ENCODE peak calls at places on chromosomes 5 and 9, in six cellular contexts. A is ovary, V is sigmoid colon, G is A549, T is heart left ventricle, B is GM12878. H is an unnamed sample.

GRCh38 chr9:89675403-89675771 is 70.6 kb downstream of the GADD45G start:
- DNase-seq in A (no peak), V (no peak), G (no peak), T (peak; percentile 59), B (no peak), H (peak; percentile 50)

GRCh38 chr9:101212661-101213060 is 172.1 kb downstream of the BAAT start:
- DNase-seq in A (no peak), V (no peak), G (no peak), T (no peak), B (no peak), H (no peak)

GRCh38 chr9:16031971-16032370 is 479.1 kb downstream of the CCDC171 start:
- DNase-seq in A (no peak), V (no peak), G (no peak), T (no peak), B (no peak), H (no peak)

GRCh38 chr5:307306-307705 is 14.2 kb upstream of the AHRR start:
- DNase-seq in A (no peak), V (no peak), G (no peak), T (no peak), B (no peak), H (no peak)

GRCh38 chr5:135667662-135668061 is 88.9 kb upstream of the CXCL14 start:
- DNase-seq in A (no peak), V (no peak), G (no peak), T (no peak), B (no peak), H (no peak)

GRCh38 chr5:75054110-75054930 is 2.0 kb upstream of the GCNT4 start:
- DNase-seq in A (no peak), V (peak; percentile 74), G (no peak), T (peak; percentile 35), B (no peak), H (no peak)

GRCh38 chr5:142182840-142183239 is 74.3 kb downstream of the NDFIP1 start:
- DNase-seq in A (no peak), V (peak; percentile 24), G (no peak), T (no peak), B (no peak), H (no peak)

GRCh38 chr9:7892975-7893374 is 93.4 kb upstream of the DMAC1 start:
- DNase-seq in A (no peak), V (no peak), G (no peak), T (no peak), B (no peak), H (no peak)

GRCh38 chr5:126422994-126423788 is at the start of gene GRAMD2B:
- DNase-seq in A (peak; percentile 87), V (peak; percentile 94), G (peak; percentile 64), T (peak; percentile 91), B (peak; percentile 54), H (peak; percentile 96)

GRCh38 chr5:41510176-41510831 is at the start of gene PLCXD3:
- DNase-seq in A (peak; percentile 66), V (peak; percentile 60), G (peak; percentile 15), T (peak; percentile 73), B (no peak), H (no peak)

GRCh38 chr9:76595645-76596044 is 136.7 kb downstream of the GCNT1 start:
- DNase-seq in A (no peak), V (no peak), G (no peak), T (no peak), B (no peak), H (no peak)

GRCh38 chr9:107350443-107350842 is 67.4 kb downstream of the RAD23B start:
- DNase-seq in A (no peak), V (no peak), G (no peak), T (no peak), B (no peak), H (no peak)

GRCh38 chr5:1509346-1510085 is 14.2 kb downstream of the LPCAT1 start:
- DNase-seq in A (no peak), V (peak; percentile 52), G (no peak), T (peak; percentile 6), B (no peak), H (no peak)

GRCh38 chr5:35902032-35902681 is 36.3 kb downstream of the CAPSL start:
- DNase-seq in A (no peak), V (no peak), G (no peak), T (no peak), B (no peak), H (no peak)

GRCh38 chr9:110590816-110591215 is 11.3 kb upstream of the SVEP1 start:
- DNase-seq in A (no peak), V (no peak), G (no peak), T (no peak), B (no peak), H (no peak)

GRCh38 chr9:135134253-135135028 is 47.0 kb downstream of the OLFM1 start:
- DNase-seq in A (no peak), V (no peak), G (no peak), T (no peak), B (no peak), H (no peak)

GRCh38 chr9:419571-420156 is 205.0 kb downstream of the DOCK8 start:
- DNase-seq in A (no peak), V (no peak), G (peak; percentile 18), T (no peak), B (no peak), H (no peak)

GRCh38 chr9:79682076-79682736 is 110.4 kb downstream of the TLE4 start:
- DNase-seq in A (no peak), V (no peak), G (no peak), T (no peak), B (no peak), H (no peak)

GRCh38 chr5:801472-801871 is 16.9 kb upstream of the ZDHHC11B start:
- DNase-seq in A (no peak), V (no peak), G (no peak), T (no peak), B (no peak), H (no peak)

GRCh38 chr5:178284095-178284675 is 51.6 kb upstream of the PHYKPL start:
- DNase-seq in A (no peak), V (no peak), G (peak; percentile 43), T (no peak), B (no peak), H (no peak)

GRCh38 chr9:100216178-100216787 is 117.2 kb downstream of the INVS start:
- DNase-seq in A (no peak), V (no peak), G (peak; percentile 64), T (peak; percentile 50), B (peak; percentile 40), H (no peak)

GRCh38 chr5:142239394-142240159 is 85.2 kb downstream of the SPRY4 start:
- DNase-seq in A (no peak), V (no peak), G (no peak), T (no peak), B (no peak), H (no peak)

GRCh38 chr5:138466900-138467710 is 1.8 kb downstream of the EGR1 start:
- DNase-seq in A (peak; percentile 53), V (no peak), G (peak; percentile 48), T (no peak), B (no peak), H (no peak)

GRCh38 chr5:94524841-94525697 is 93.3 kb downstream of the KIAA0825 start:
- DNase-seq in A (no peak), V (no peak), G (peak; percentile 53), T (no peak), B (peak; percentile 9), H (no peak)

GRCh38 chr9:16928179-16928945 is 57.9 kb upstream of the BNC2 start:
- DNase-seq in A (no peak), V (no peak), G (peak; percentile 11), T (no peak), B (no peak), H (no peak)

GRCh38 chr5:172818081-172818480 is 16.0 kb upstream of the ERGIC1 start:
- DNase-seq in A (no peak), V (no peak), G (no peak), T (no peak), B (no peak), H (no peak)

DNA sequence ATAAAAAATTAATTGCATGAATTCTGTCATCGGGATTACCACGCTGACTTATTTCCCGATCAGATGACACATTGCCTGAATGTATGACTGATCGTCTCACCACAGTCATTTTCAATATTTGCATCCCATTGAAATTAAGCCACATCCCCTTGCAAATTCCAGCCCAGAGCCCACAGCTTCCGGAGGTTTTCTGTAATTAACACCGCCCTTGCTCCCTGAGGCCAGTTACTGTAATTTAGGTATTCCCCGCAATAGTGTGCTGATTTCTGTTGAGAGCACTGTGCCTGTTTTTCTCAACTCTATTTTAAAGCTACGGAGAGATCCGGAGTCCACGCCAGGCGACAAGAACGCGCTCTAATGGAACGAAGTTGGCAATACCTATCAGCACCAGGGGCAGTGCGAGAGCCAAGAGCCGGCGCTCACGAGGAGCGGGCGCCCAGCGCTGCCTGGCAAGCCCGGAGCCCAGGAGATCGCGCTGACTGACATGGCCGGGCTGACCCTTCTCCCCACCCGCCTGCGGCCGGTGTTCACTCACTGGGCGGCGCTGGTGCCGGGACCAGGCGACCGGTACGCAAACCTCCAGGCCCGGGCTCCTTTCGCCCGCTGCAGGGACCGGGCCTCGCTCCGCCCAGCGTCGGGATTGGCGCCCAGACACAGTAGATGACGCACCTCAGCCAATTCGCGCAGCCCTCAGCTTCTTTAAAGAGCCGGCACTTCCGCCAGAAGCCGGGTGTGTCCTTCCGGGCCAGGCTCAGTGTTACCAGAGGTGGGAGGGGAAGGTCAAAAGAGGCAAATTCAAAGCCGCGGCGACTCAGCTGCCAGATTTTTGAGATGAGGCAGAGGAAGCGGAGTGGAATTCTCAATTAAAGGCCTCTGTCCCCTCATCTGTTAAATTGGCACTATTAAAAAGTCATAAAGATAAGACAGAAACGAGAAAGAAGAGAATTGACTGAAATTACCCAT is at the start of gene PLGRKT:
- DNase-seq in A (peak; percentile 91), V (peak; percentile 98), G (peak; percentile 94), T (peak; percentile 97), B (peak; percentile 81), H (peak; percentile 98)
- TF ChIP-seq POLR2A in A (peak; percentile 77), V (peak; percentile 89), G (peak; percentile 94), T (no peak), B (peak; percentile 95), H (no peak)

DNA sequence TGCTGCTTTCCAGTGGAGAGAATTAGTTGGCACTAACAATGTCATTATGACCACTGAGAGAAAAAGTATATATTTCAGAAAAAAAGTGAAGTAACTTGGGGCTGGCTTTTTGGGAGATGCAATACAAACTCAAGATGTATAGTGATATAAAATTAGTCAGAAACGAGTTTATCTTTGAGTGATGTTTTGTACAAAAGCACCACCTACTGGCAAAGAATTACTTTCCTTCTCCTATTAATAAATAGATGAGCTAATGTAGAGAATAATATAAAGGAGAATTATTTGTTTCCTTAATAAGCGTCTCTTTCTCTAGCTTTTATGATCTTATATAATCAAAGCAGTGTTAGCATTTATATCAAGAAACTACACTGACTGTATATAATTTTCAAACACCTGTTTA is 158.8 kb downstream of the MEF2C start:
- DNase-seq in A (no peak), V (no peak), G (peak; percentile 27), T (no peak), B (no peak), H (no peak)
- TF ChIP-seq CTCF in A (no peak), V (no peak), G (peak; percentile 51), T (no peak), B (no peak), H (no peak)

GRCh38 chr5:157283434-157283833 is 17.5 kb downstream of the CYFIP2 start:
- DNase-seq in A (no peak), V (no peak), G (no peak), T (no peak), B (peak; percentile 65), H (no peak)
- H3K4me3 ChIP-seq in A (no peak overlapping the region), V (no peak overlapping the region), G (no peak overlapping the region), T (no peak overlapping the region), B (no peak overlapping the region), H (no peak overlapping the region)

GRCh38 chr5:149466457-149466972 is 84.7 kb downstream of the CSNK1A1 start:
- DNase-seq in A (no peak), V (no peak), G (peak; percentile 65), T (no peak), B (no peak), H (no peak)
- TF ChIP-seq POLR2A in A (no peak), V (no peak), G (no peak), T (no peak), B (no peak), H (no peak)

H was measured in lower leg skin.